ENCODE peak calls at places on chromosome 7, in four cellular contexts. One of them, this sample, is unnamed.

GRCh38 chr7:1403844-1404404 is 55.3 kb downstream of the MICALL2 start:
- DNase-seq in esophagus squamous epithelium: no peak
- DNase-seq in Karpas-422: no peak
- DNase-seq in SK-N-SH: peak
- DNase-seq in this sample: no peak

GRCh38 chr7:150942591-150943452 is 35.3 kb downstream of the KCNH2 start:
- DNase-seq in esophagus squamous epithelium: no peak
- DNase-seq in Karpas-422: no peak
- DNase-seq in SK-N-SH: no peak
- DNase-seq in this sample: no peak

GRCh38 chr7:38369816-38370493 is 96.5 kb upstream of the TARP start:
- DNase-seq in esophagus squamous epithelium: peak
- DNase-seq in Karpas-422: peak
- DNase-seq in SK-N-SH: peak
- DNase-seq in this sample: peak

GRCh38 chr7:120991570-120991969 is 3.1 kb downstream of the CPED1 start:
- DNase-seq in esophagus squamous epithelium: no peak
- DNase-seq in Karpas-422: no peak
- DNase-seq in SK-N-SH: no peak
- DNase-seq in this sample: no peak

GRCh38 chr7:92740713-92741126 is 95.7 kb downstream of the CDK6 start:
- DNase-seq in esophagus squamous epithelium: no peak
- DNase-seq in Karpas-422: no peak
- DNase-seq in SK-N-SH: no peak
- DNase-seq in this sample: no peak

GRCh38 chr7:18212788-18213187 is 185.1 kb upstream of the PRPS1L1 start:
- DNase-seq in esophagus squamous epithelium: no peak
- DNase-seq in Karpas-422: no peak
- DNase-seq in SK-N-SH: peak
- DNase-seq in this sample: peak

GRCh38 chr7:44460325-44460724 is 30.1 kb downstream of the NUDCD3 start:
- DNase-seq in esophagus squamous epithelium: no peak
- DNase-seq in Karpas-422: peak
- DNase-seq in SK-N-SH: no peak
- DNase-seq in this sample: no peak

GRCh38 chr7:151366872-151367207 is 25.2 kb downstream of the NUB1 start:
- DNase-seq in esophagus squamous epithelium: no peak
- DNase-seq in Karpas-422: no peak
- DNase-seq in SK-N-SH: no peak
- DNase-seq in this sample: peak

GRCh38 chr7:139915864-139916716 is 87.0 kb downstream of the TBXAS1 start:
- DNase-seq in esophagus squamous epithelium: no peak
- DNase-seq in Karpas-422: peak
- DNase-seq in SK-N-SH: peak
- DNase-seq in this sample: peak

GRCh38 chr7:133330085-133330484 is 77.2 kb downstream of the EXOC4 start:
- DNase-seq in esophagus squamous epithelium: no peak
- DNase-seq in Karpas-422: no peak
- DNase-seq in SK-N-SH: no peak
- DNase-seq in this sample: no peak

GRCh38 chr7:142172932-142173331 is 61.4 kb downstream of the MGAM2 start:
- DNase-seq in esophagus squamous epithelium: no peak
- DNase-seq in Karpas-422: no peak
- DNase-seq in SK-N-SH: no peak
- DNase-seq in this sample: no peak

GRCh38 chr7:35793225-35793579 is 7.7 kb upstream of the SEPTIN7 start:
- DNase-seq in esophagus squamous epithelium: no peak
- DNase-seq in Karpas-422: no peak
- DNase-seq in SK-N-SH: no peak
- DNase-seq in this sample: no peak

GRCh38 chr7:34162676-34163075 is 257.3 kb downstream of the BMPER start:
- DNase-seq in esophagus squamous epithelium: no peak
- DNase-seq in Karpas-422: no peak
- DNase-seq in SK-N-SH: no peak
- DNase-seq in this sample: no peak

GRCh38 chr7:73342645-73343044 is 14.7 kb downstream of the FKBP6 start:
- DNase-seq in esophagus squamous epithelium: no peak
- DNase-seq in Karpas-422: no peak
- DNase-seq in SK-N-SH: peak
- DNase-seq in this sample: no peak

GRCh38 chr7:150901160-150902035 is 49.1 kb downstream of the AOC1 start:
- DNase-seq in esophagus squamous epithelium: no peak
- DNase-seq in Karpas-422: no peak
- DNase-seq in SK-N-SH: peak
- DNase-seq in this sample: no peak

GRCh38 chr7:67754651-67755050 is 758.0 kb downstream of the TYW1 start:
- DNase-seq in esophagus squamous epithelium: no peak
- DNase-seq in Karpas-422: no peak
- DNase-seq in SK-N-SH: no peak
- DNase-seq in this sample: no peak

GRCh38 chr7:82388138-82388537 is 55.4 kb downstream of the CACNA2D1 start:
- DNase-seq in esophagus squamous epithelium: no peak
- DNase-seq in Karpas-422: no peak
- DNase-seq in SK-N-SH: peak
- DNase-seq in this sample: peak

GRCh38 chr7:19249281-19249680 is 104.1 kb upstream of the FERD3L start:
- DNase-seq in esophagus squamous epithelium: no peak
- DNase-seq in Karpas-422: no peak
- DNase-seq in SK-N-SH: no peak
- DNase-seq in this sample: no peak

GRCh38 chr7:76318488-76319353 is 16.2 kb downstream of the HSPB1 start:
- DNase-seq in esophagus squamous epithelium: peak
- DNase-seq in Karpas-422: peak
- DNase-seq in SK-N-SH: peak
- DNase-seq in this sample: peak

GRCh38 chr7:70589590-70589989 is 542.4 kb upstream of the GALNT17 start:
- DNase-seq in esophagus squamous epithelium: no peak
- DNase-seq in Karpas-422: no peak
- DNase-seq in SK-N-SH: no peak
- DNase-seq in this sample: no peak

GRCh38 chr7:98294798-98295382 is 13.4 kb downstream of the BRI3 start:
- DNase-seq in esophagus squamous epithelium: no peak
- DNase-seq in Karpas-422: peak
- DNase-seq in SK-N-SH: peak
- DNase-seq in this sample: no peak

GRCh38 chr7:31027161-31027965 is 24.7 kb upstream of the ADCYAP1R1 start:
- DNase-seq in esophagus squamous epithelium: no peak
- DNase-seq in Karpas-422: no peak
- DNase-seq in SK-N-SH: peak
- DNase-seq in this sample: no peak

GRCh38 chr7:70559815-70560214 is 572.1 kb upstream of the GALNT17 start:
- DNase-seq in esophagus squamous epithelium: no peak
- DNase-seq in Karpas-422: no peak
- DNase-seq in SK-N-SH: no peak
- DNase-seq in this sample: no peak

GRCh38 chr7:81776972-81777371 is 7.1 kb upstream of the HGF start:
- DNase-seq in esophagus squamous epithelium: no peak
- DNase-seq in Karpas-422: no peak
- DNase-seq in SK-N-SH: no peak
- DNase-seq in this sample: no peak

GRCh38 chr7:3105856-3106255 is 62.2 kb upstream of the CARD11 start:
- DNase-seq in esophagus squamous epithelium: no peak
- DNase-seq in Karpas-422: no peak
- DNase-seq in SK-N-SH: no peak
- DNase-seq in this sample: no peak
- H3K4me3 ChIP-seq in esophagus squamous epithelium: no peak
- H3K4me3 ChIP-seq in Karpas-422: no peak
- H3K4me3 ChIP-seq in SK-N-SH: no peak
- H3K4me3 ChIP-seq in this sample: no peak

GRCh38 chr7:135669774-135670173 is 7.5 kb downstream of the STMP1 start:
- DNase-seq in esophagus squamous epithelium: no peak
- DNase-seq in Karpas-422: no peak
- DNase-seq in SK-N-SH: no peak
- DNase-seq in this sample: no peak

GRCh38 chr7:135665072-135665471 is 2.8 kb downstream of the STMP1 start:
- DNase-seq in esophagus squamous epithelium: no peak
- DNase-seq in Karpas-422: no peak
- DNase-seq in SK-N-SH: no peak
- DNase-seq in this sample: no peak

GRCh38 chr7:135666156-135666555 is 3.8 kb downstream of the STMP1 start:
- DNase-seq in esophagus squamous epithelium: no peak
- DNase-seq in Karpas-422: no peak
- DNase-seq in SK-N-SH: no peak
- DNase-seq in this sample: no peak

GRCh38 chr7:135664046-135664589 is 1.8 kb downstream of the STMP1 start:
- DNase-seq in esophagus squamous epithelium: no peak
- DNase-seq in Karpas-422: no peak
- DNase-seq in SK-N-SH: no peak
- DNase-seq in this sample: no peak

GRCh38 chr7:135666836-135667235 is 4.5 kb downstream of the STMP1 start:
- DNase-seq in esophagus squamous epithelium: no peak
- DNase-seq in Karpas-422: no peak
- DNase-seq in SK-N-SH: no peak
- DNase-seq in this sample: no peak
- H3K4me3 ChIP-seq in esophagus squamous epithelium: no peak
- H3K4me3 ChIP-seq in Karpas-422: no peak
- H3K4me3 ChIP-seq in SK-N-SH: no peak
- H3K4me3 ChIP-seq in this sample: no peak

DNA sequence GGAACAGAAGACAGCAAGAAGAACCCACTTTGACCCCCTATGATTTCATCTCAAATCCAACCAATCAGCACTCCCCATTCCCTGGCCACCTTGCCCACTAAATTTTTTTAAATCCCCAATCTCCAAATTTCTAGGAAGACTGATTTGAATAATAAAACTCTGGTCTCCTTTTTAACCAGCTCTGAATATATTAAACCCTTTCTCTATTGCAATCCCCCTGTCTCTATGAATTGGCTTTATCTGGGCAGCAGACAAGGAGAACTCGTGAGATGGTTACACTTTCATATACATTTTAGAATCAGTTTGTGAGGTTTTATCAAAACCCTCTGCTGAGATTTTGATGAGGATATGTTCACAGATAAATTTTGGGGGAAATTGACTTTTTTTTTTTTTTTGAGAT is 90.3 kb upstream of the TRIM24 start:
- DNase-seq in esophagus squamous epithelium: no peak
- DNase-seq in Karpas-422: no peak
- DNase-seq in SK-N-SH: no peak
- DNase-seq in this sample: no peak
- H3K4me3 ChIP-seq in esophagus squamous epithelium: no peak
- H3K4me3 ChIP-seq in Karpas-422: no peak
- H3K4me3 ChIP-seq in SK-N-SH: no peak
- H3K4me3 ChIP-seq in this sample: no peak

DNA sequence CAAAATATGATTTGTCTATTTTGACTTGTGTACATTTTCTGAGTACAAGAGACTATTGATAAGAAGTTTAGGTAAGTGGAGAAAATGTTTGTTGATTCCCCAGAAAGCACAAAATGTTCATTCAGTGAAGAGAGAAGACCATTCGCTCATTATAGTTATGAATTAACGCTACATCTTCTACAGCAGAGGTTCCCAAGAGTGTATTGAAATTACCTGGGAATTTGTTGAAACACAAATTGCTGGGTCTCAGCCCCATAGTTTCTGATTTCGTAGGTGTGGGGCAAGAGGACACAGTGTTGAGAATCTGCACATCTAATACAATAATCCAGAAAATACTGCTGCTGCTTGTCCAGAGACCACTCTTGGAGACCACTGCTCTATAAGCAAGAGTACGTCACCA is 24.2 kb downstream of the JAZF1 start:
- DNase-seq in esophagus squamous epithelium: no peak
- DNase-seq in Karpas-422: no peak
- DNase-seq in SK-N-SH: no peak
- DNase-seq in this sample: no peak
- H3K4me3 ChIP-seq in esophagus squamous epithelium: no peak
- H3K4me3 ChIP-seq in Karpas-422: no peak
- H3K4me3 ChIP-seq in SK-N-SH: no peak
- H3K4me3 ChIP-seq in this sample: no peak

This sample was measured in AG09309.